ENCODE peak calls at places on chromosome 7, in eight cellular contexts. L, U, S, Z, E, F, W and B are unnamed samples.
A peak's percentile ranks its signal among the peaks of the same experiment; 100 is the strongest.

GRCh38 chr7:2782565-2782964 is 61.5 kb downstream of the GNA12 start:
- DNase-seq in F (no peak), U (no peak), E (no peak), L (no peak), W (no peak), S (no peak), Z (no peak), B (no peak)

GRCh38 chr7:148718431-148718830 is 19.7 kb downstream of the CUL1 start:
- DNase-seq in L (no peak), S (no peak), W (no peak), Z (no peak), F (no peak), U (no peak), E (no peak), B (no peak)

GRCh38 chr7:64887756-64888508 is 15.1 kb upstream of the ZNF273 start:
- DNase-seq in W (no peak), U (no peak), Z (no peak), F (no peak), S (no peak), E (peak; percentile 60), L (peak; percentile 62), B (peak; percentile 24)

GRCh38 chr7:98795741-98796493 is 73.9 kb downstream of the TMEM130 start:
- DNase-seq in L (no peak), S (no peak), E (no peak), F (no peak), W (no peak), Z (no peak), U (no peak), B (no peak)

GRCh38 chr7:155862516-155863257 is 50.4 kb upstream of the SHH start:
- DNase-seq in E (no peak), L (no peak), F (no peak), U (no peak), W (no peak), Z (no peak), S (no peak), B (no peak)

GRCh38 chr7:137096607-137097006 is 228.2 kb downstream of the CHRM2 start:
- DNase-seq in U (no peak), F (no peak), E (no peak), S (no peak), Z (no peak), W (no peak), L (no peak), B (no peak)

GRCh38 chr7:77566421-77566820 is 29.3 kb downstream of the PTPN12 start:
- DNase-seq in U (no peak), E (no peak), F (no peak), W (no peak), S (no peak), Z (no peak), L (no peak), B (no peak)

GRCh38 chr7:137626469-137627067 is 220.2 kb downstream of the DGKI start:
- DNase-seq in E (peak; percentile 32), F (peak; percentile 72), U (no peak), Z (peak; percentile 41), L (peak; percentile 81), S (no peak), W (peak; percentile 91), B (peak; percentile 49)

GRCh38 chr7:6359021-6359420 is 86.6 kb upstream of the CYTH3 start:
- DNase-seq in Z (no peak), S (no peak), L (peak; percentile 63), F (no peak), W (no peak), U (no peak), E (no peak), B (no peak)

GRCh38 chr7:82319674-82320118 is 123.9 kb downstream of the CACNA2D1 start:
- DNase-seq in F (no peak), W (no peak), L (no peak), Z (peak; percentile 11), E (peak; percentile 30), U (no peak), S (no peak), B (no peak)

GRCh38 chr7:5425507-5426225 is 2.0 kb upstream of the TNRC18 start:
- DNase-seq in U (no peak), S (no peak), F (peak; percentile 83), L (no peak), W (peak; percentile 64), E (peak; percentile 69), Z (peak; percentile 77), B (peak; percentile 18)

GRCh38 chr7:151825711-151826110 is 51.2 kb downstream of the PRKAG2 start:
- DNase-seq in Z (no peak), U (no peak), W (no peak), S (no peak), F (no peak), L (no peak), E (no peak), B (no peak)

GRCh38 chr7:143385891-143386781 is 5.0 kb downstream of the ZYX start:
- DNase-seq in E (no peak), L (no peak), U (no peak), W (no peak), S (no peak), F (no peak), Z (no peak), B (peak; percentile 73)